ENCODE peak calls at places on chromosome 19, in nine cellular contexts. One of them, this sample, is unnamed.

GRCh38 chr19:51325161-51325979 is 13.9 kb downstream of the IGLON5 start:
- DNase-seq in H9: no peak
- DNase-seq in GM04503: no peak
- DNase-seq in NCI-H1417: no peak
- DNase-seq in PC-3: no peak
- DNase-seq in KG1: no peak
- DNase-seq in stimulated activated CD4-positive, alpha-beta T cell treated with anti-CD3 and anti-CD28 coated beads, Interleukin-4, amount 100 ng/mL, for 24 hours: no peak
- DNase-seq in GOT3: no peak
- DNase-seq in cerebellar cortex: no peak
- DNase-seq in this sample: no peak

GRCh38 chr19:8487137-8487851 is 15.1 kb downstream of the PRAM1 start:
- DNase-seq in H9: no peak
- DNase-seq in GM04503: no peak
- DNase-seq in NCI-H1417: no peak
- DNase-seq in PC-3: no peak
- DNase-seq in KG1: peak
- DNase-seq in stimulated activated CD4-positive, alpha-beta T cell treated with anti-CD3 and anti-CD28 coated beads, Interleukin-4, amount 100 ng/mL, for 24 hours: peak
- DNase-seq in GOT3: no peak
- DNase-seq in cerebellar cortex: no peak
- DNase-seq in this sample: no peak

GRCh38 chr19:28847468-28847867 is 365.5 kb downstream of the UQCRFS1 start:
- DNase-seq in H9: no peak
- DNase-seq in GM04503: peak
- DNase-seq in NCI-H1417: no peak
- DNase-seq in PC-3: no peak
- DNase-seq in KG1: no peak
- DNase-seq in stimulated activated CD4-positive, alpha-beta T cell treated with anti-CD3 and anti-CD28 coated beads, Interleukin-4, amount 100 ng/mL, for 24 hours: no peak
- DNase-seq in GOT3: no peak
- DNase-seq in cerebellar cortex: no peak
- DNase-seq in this sample: no peak

GRCh38 chr19:1213391-1214286 is 8.1 kb downstream of the STK11 start:
- DNase-seq in H9: no peak
- DNase-seq in GM04503: peak
- DNase-seq in NCI-H1417: no peak
- DNase-seq in PC-3: no peak
- DNase-seq in KG1: no peak
- DNase-seq in stimulated activated CD4-positive, alpha-beta T cell treated with anti-CD3 and anti-CD28 coated beads, Interleukin-4, amount 100 ng/mL, for 24 hours: peak
- DNase-seq in GOT3: no peak
- DNase-seq in cerebellar cortex: peak
- DNase-seq in this sample: no peak

GRCh38 chr19:50332264-50333038 is 3.3 kb upstream of the KCNC3 start:
- DNase-seq in H9: peak
- DNase-seq in GM04503: no peak
- DNase-seq in NCI-H1417: no peak
- DNase-seq in PC-3: peak
- DNase-seq in KG1: no peak
- DNase-seq in stimulated activated CD4-positive, alpha-beta T cell treated with anti-CD3 and anti-CD28 coated beads, Interleukin-4, amount 100 ng/mL, for 24 hours: no peak
- DNase-seq in GOT3: no peak
- DNase-seq in cerebellar cortex: peak
- DNase-seq in this sample: no peak

GRCh38 chr19:23956051-23956450 is 41.4 kb downstream of the ZNF726 start:
- DNase-seq in H9: no peak
- DNase-seq in GM04503: no peak
- DNase-seq in NCI-H1417: no peak
- DNase-seq in PC-3: no peak
- DNase-seq in KG1: no peak
- DNase-seq in stimulated activated CD4-positive, alpha-beta T cell treated with anti-CD3 and anti-CD28 coated beads, Interleukin-4, amount 100 ng/mL, for 24 hours: no peak
- DNase-seq in GOT3: no peak
- DNase-seq in cerebellar cortex: no peak
- DNase-seq in this sample: no peak

GRCh38 chr19:48543121-48543710 is 8.8 kb upstream of the SULT2B1 start:
- DNase-seq in H9: peak
- DNase-seq in GM04503: no peak
- DNase-seq in NCI-H1417: peak
- DNase-seq in PC-3: peak
- DNase-seq in KG1: no peak
- DNase-seq in stimulated activated CD4-positive, alpha-beta T cell treated with anti-CD3 and anti-CD28 coated beads, Interleukin-4, amount 100 ng/mL, for 24 hours: no peak
- DNase-seq in GOT3: no peak
- DNase-seq in cerebellar cortex: no peak
- DNase-seq in this sample: no peak

GRCh38 chr19:49106648-49107135 is 7.5 kb upstream of the LIN7B start:
- DNase-seq in H9: peak
- DNase-seq in GM04503: no peak
- DNase-seq in NCI-H1417: peak
- DNase-seq in PC-3: peak
- DNase-seq in KG1: peak
- DNase-seq in stimulated activated CD4-positive, alpha-beta T cell treated with anti-CD3 and anti-CD28 coated beads, Interleukin-4, amount 100 ng/mL, for 24 hours: peak
- DNase-seq in GOT3: no peak
- DNase-seq in cerebellar cortex: peak
- DNase-seq in this sample: no peak

GRCh38 chr19:4284176-4284958 is 5.3 kb downstream of the SHD start:
- DNase-seq in H9: peak
- DNase-seq in GM04503: no peak
- DNase-seq in NCI-H1417: no peak
- DNase-seq in PC-3: peak
- DNase-seq in KG1: no peak
- DNase-seq in stimulated activated CD4-positive, alpha-beta T cell treated with anti-CD3 and anti-CD28 coated beads, Interleukin-4, amount 100 ng/mL, for 24 hours: no peak
- DNase-seq in GOT3: no peak
- DNase-seq in cerebellar cortex: peak
- DNase-seq in this sample: no peak

GRCh38 chr19:15173746-15174404 is 26.9 kb downstream of the NOTCH3 start:
- DNase-seq in H9: no peak
- DNase-seq in GM04503: no peak
- DNase-seq in NCI-H1417: no peak
- DNase-seq in PC-3: peak
- DNase-seq in KG1: no peak
- DNase-seq in stimulated activated CD4-positive, alpha-beta T cell treated with anti-CD3 and anti-CD28 coated beads, Interleukin-4, amount 100 ng/mL, for 24 hours: no peak
- DNase-seq in GOT3: no peak
- DNase-seq in cerebellar cortex: no peak
- DNase-seq in this sample: no peak

GRCh38 chr19:33953592-33953991 is 156.9 kb downstream of the KCTD15 start:
- DNase-seq in H9: no peak
- DNase-seq in GM04503: no peak
- DNase-seq in NCI-H1417: no peak
- DNase-seq in PC-3: peak
- DNase-seq in KG1: no peak
- DNase-seq in stimulated activated CD4-positive, alpha-beta T cell treated with anti-CD3 and anti-CD28 coated beads, Interleukin-4, amount 100 ng/mL, for 24 hours: no peak
- DNase-seq in GOT3: no peak
- DNase-seq in cerebellar cortex: no peak
- DNase-seq in this sample: no peak

GRCh38 chr19:17522988-17523872 is 11.8 kb downstream of the PGLS start:
- DNase-seq in H9: no peak
- DNase-seq in GM04503: no peak
- DNase-seq in NCI-H1417: no peak
- DNase-seq in PC-3: no peak
- DNase-seq in KG1: peak
- DNase-seq in stimulated activated CD4-positive, alpha-beta T cell treated with anti-CD3 and anti-CD28 coated beads, Interleukin-4, amount 100 ng/mL, for 24 hours: peak
- DNase-seq in GOT3: no peak
- DNase-seq in cerebellar cortex: no peak
- DNase-seq in this sample: no peak

GRCh38 chr19:49340865-49341718 is 5.9 kb downstream of the CD37 start:
- DNase-seq in H9: no peak
- DNase-seq in GM04503: no peak
- DNase-seq in NCI-H1417: no peak
- DNase-seq in PC-3: no peak
- DNase-seq in KG1: no peak
- DNase-seq in stimulated activated CD4-positive, alpha-beta T cell treated with anti-CD3 and anti-CD28 coated beads, Interleukin-4, amount 100 ng/mL, for 24 hours: no peak
- DNase-seq in GOT3: no peak
- DNase-seq in cerebellar cortex: no peak
- DNase-seq in this sample: no peak

GRCh38 chr19:41411682-41412265 is 14.2 kb downstream of the BCKDHA start:
- DNase-seq in H9: no peak
- DNase-seq in GM04503: no peak
- DNase-seq in NCI-H1417: no peak
- DNase-seq in PC-3: no peak
- DNase-seq in KG1: no peak
- DNase-seq in stimulated activated CD4-positive, alpha-beta T cell treated with anti-CD3 and anti-CD28 coated beads, Interleukin-4, amount 100 ng/mL, for 24 hours: no peak
- DNase-seq in GOT3: no peak
- DNase-seq in cerebellar cortex: peak
- DNase-seq in this sample: no peak

GRCh38 chr19:37933965-37934364 is 27.0 kb downstream of the SIPA1L3 start:
- DNase-seq in H9: no peak
- DNase-seq in GM04503: peak
- DNase-seq in NCI-H1417: peak
- DNase-seq in PC-3: no peak
- DNase-seq in KG1: no peak
- DNase-seq in stimulated activated CD4-positive, alpha-beta T cell treated with anti-CD3 and anti-CD28 coated beads, Interleukin-4, amount 100 ng/mL, for 24 hours: no peak
- DNase-seq in GOT3: no peak
- DNase-seq in cerebellar cortex: no peak
- DNase-seq in this sample: no peak

GRCh38 chr19:29851769-29852521 is 40.2 kb downstream of the CCNE1 start:
- DNase-seq in H9: no peak
- DNase-seq in GM04503: no peak
- DNase-seq in NCI-H1417: no peak
- DNase-seq in PC-3: no peak
- DNase-seq in KG1: no peak
- DNase-seq in stimulated activated CD4-positive, alpha-beta T cell treated with anti-CD3 and anti-CD28 coated beads, Interleukin-4, amount 100 ng/mL, for 24 hours: no peak
- DNase-seq in GOT3: no peak
- DNase-seq in cerebellar cortex: no peak
- DNase-seq in this sample: no peak

GRCh38 chr19:30799854-30800755 is 427.9 kb downstream of the ZNF536 start:
- DNase-seq in H9: peak
- DNase-seq in GM04503: no peak
- DNase-seq in NCI-H1417: no peak
- DNase-seq in PC-3: no peak
- DNase-seq in KG1: no peak
- DNase-seq in stimulated activated CD4-positive, alpha-beta T cell treated with anti-CD3 and anti-CD28 coated beads, Interleukin-4, amount 100 ng/mL, for 24 hours: peak
- DNase-seq in GOT3: no peak
- DNase-seq in cerebellar cortex: peak
- DNase-seq in this sample: no peak

GRCh38 chr19:46447006-46447405 is 18.3 kb upstream of the PNMA8C start:
- DNase-seq in H9: no peak
- DNase-seq in GM04503: no peak
- DNase-seq in NCI-H1417: no peak
- DNase-seq in PC-3: no peak
- DNase-seq in KG1: no peak
- DNase-seq in stimulated activated CD4-positive, alpha-beta T cell treated with anti-CD3 and anti-CD28 coated beads, Interleukin-4, amount 100 ng/mL, for 24 hours: no peak
- DNase-seq in GOT3: no peak
- DNase-seq in cerebellar cortex: no peak
- DNase-seq in this sample: no peak

GRCh38 chr19:49117677-49118564 is 1.0 kb downstream of the C19orf73 start:
- DNase-seq in H9: no peak
- DNase-seq in GM04503: no peak
- DNase-seq in NCI-H1417: no peak
- DNase-seq in PC-3: no peak
- DNase-seq in KG1: no peak
- DNase-seq in stimulated activated CD4-positive, alpha-beta T cell treated with anti-CD3 and anti-CD28 coated beads, Interleukin-4, amount 100 ng/mL, for 24 hours: no peak
- DNase-seq in GOT3: no peak
- DNase-seq in cerebellar cortex: no peak
- DNase-seq in this sample: no peak

GRCh38 chr19:49858591-49858985 is 7.6 kb downstream of the PTOV1 start:
- DNase-seq in H9: no peak
- DNase-seq in GM04503: no peak
- DNase-seq in NCI-H1417: no peak
- DNase-seq in PC-3: peak
- DNase-seq in KG1: no peak
- DNase-seq in stimulated activated CD4-positive, alpha-beta T cell treated with anti-CD3 and anti-CD28 coated beads, Interleukin-4, amount 100 ng/mL, for 24 hours: no peak
- DNase-seq in GOT3: no peak
- DNase-seq in cerebellar cortex: no peak
- DNase-seq in this sample: no peak

GRCh38 chr19:2328401-2329161 is at the start of the genes LSM7 and SPPL2B:
- DNase-seq in H9: peak
- DNase-seq in GM04503: peak
- DNase-seq in NCI-H1417: peak
- DNase-seq in PC-3: peak
- DNase-seq in KG1: peak
- DNase-seq in stimulated activated CD4-positive, alpha-beta T cell treated with anti-CD3 and anti-CD28 coated beads, Interleukin-4, amount 100 ng/mL, for 24 hours: peak
- DNase-seq in GOT3: peak
- DNase-seq in cerebellar cortex: peak
- DNase-seq in this sample: no peak

GRCh38 chr19:1986357-1987162 is 29.0 kb downstream of the BTBD2 start:
- DNase-seq in H9: peak
- DNase-seq in GM04503: no peak
- DNase-seq in NCI-H1417: no peak
- DNase-seq in PC-3: no peak
- DNase-seq in KG1: no peak
- DNase-seq in stimulated activated CD4-positive, alpha-beta T cell treated with anti-CD3 and anti-CD28 coated beads, Interleukin-4, amount 100 ng/mL, for 24 hours: no peak
- DNase-seq in GOT3: no peak
- DNase-seq in cerebellar cortex: no peak
- DNase-seq in this sample: no peak

GRCh38 chr19:40420766-40421467 is 4.9 kb downstream of the SERTAD1 start:
- DNase-seq in H9: peak
- DNase-seq in GM04503: peak
- DNase-seq in NCI-H1417: peak
- DNase-seq in PC-3: peak
- DNase-seq in KG1: peak
- DNase-seq in stimulated activated CD4-positive, alpha-beta T cell treated with anti-CD3 and anti-CD28 coated beads, Interleukin-4, amount 100 ng/mL, for 24 hours: peak
- DNase-seq in GOT3: peak
- DNase-seq in cerebellar cortex: peak
- DNase-seq in this sample: no peak

GRCh38 chr19:5036733-5037681 is 68.1 kb downstream of the KDM4B start:
- DNase-seq in H9: no peak
- DNase-seq in GM04503: no peak
- DNase-seq in NCI-H1417: peak
- DNase-seq in PC-3: no peak
- DNase-seq in KG1: no peak
- DNase-seq in stimulated activated CD4-positive, alpha-beta T cell treated with anti-CD3 and anti-CD28 coated beads, Interleukin-4, amount 100 ng/mL, for 24 hours: no peak
- DNase-seq in GOT3: no peak
- DNase-seq in cerebellar cortex: peak
- DNase-seq in this sample: no peak

GRCh38 chr19:35027851-35028599 is 2.2 kb upstream of the SCN1B start:
- DNase-seq in H9: no peak
- DNase-seq in GM04503: no peak
- DNase-seq in NCI-H1417: no peak
- DNase-seq in PC-3: peak
- DNase-seq in KG1: no peak
- DNase-seq in stimulated activated CD4-positive, alpha-beta T cell treated with anti-CD3 and anti-CD28 coated beads, Interleukin-4, amount 100 ng/mL, for 24 hours: no peak
- DNase-seq in GOT3: no peak
- DNase-seq in cerebellar cortex: no peak
- DNase-seq in this sample: no peak